ENCODE peak calls at places on chromosomes 3 and 15, in four cellular contexts. L is CD8-positive, alpha-beta T cell; C is sigmoid colon; X is mesendoderm. D is an unnamed sample. For H3K27me3, the result is how much of the 10 kb centered on the place peaks cover.

GRCh38 chr3:13500133-13500885 is 20.2 kb downstream of the HDAC11 start:
- DNase-seq in X (peak), L (no peak), C (no peak), D (no peak)

GRCh38 chr15:40069178-40070165 is 30.5 kb upstream of the SRP14 start:
- DNase-seq in L (no peak), X (peak), C (peak), D (no peak)

GRCh38 chr15:100186960-100187359 is 154.8 kb downstream of the ADAMTS17 start:
- DNase-seq in X (no peak), C (peak), L (no peak), D (no peak)

GRCh38 chr3:133592843-133593242 is 19.4 kb downstream of the CDV3 start:
- DNase-seq in C (no peak), L (no peak), X (no peak), D (no peak)

GRCh38 chr15:66702770-66703539 is 919 bp downstream of the SMAD6 start:
- DNase-seq in X (no peak), L (no peak), C (no peak), D (peak)

GRCh38 chr3:21446937-21447336 is 304.1 kb downstream of the ZNF385D start:
- DNase-seq in L (no peak), X (no peak), C (no peak), D (no peak)

GRCh38 chr3:42032693-42033349 is 58.3 kb upstream of the TRAK1 start:
- DNase-seq in X (peak), C (peak), L (no peak), D (no peak)

GRCh38 chr3:151686257-151686656 is 47.5 kb upstream of the AADACL2 start:
- DNase-seq in X (peak), L (no peak), C (no peak), D (no peak)

GRCh38 chr3:36219398-36219797 is 160.9 kb upstream of the STAC start:
- DNase-seq in X (no peak), L (no peak), C (no peak), D (no peak)

GRCh38 chr15:99565281-99566156 is at the start of gene MEF2A:
- DNase-seq in L (peak), C (peak), X (peak), D (peak)

GRCh38 chr3:170467007-170467406 is 48.3 kb downstream of the CLDN11 start:
- DNase-seq in X (no peak), C (no peak), L (no peak), D (no peak)

GRCh38 chr15:88179562-88179961 is 77.0 kb downstream of the NTRK3 start:
- DNase-seq in C (no peak), L (no peak), X (no peak), D (no peak)

GRCh38 chr3:106643684-106644161 is 733.5 kb upstream of the CCDC54 start:
- DNase-seq in X (no peak), C (no peak), L (no peak), D (no peak)

GRCh38 chr3:186340211-186340610 is 21.8 kb downstream of the DGKG start:
- DNase-seq in X (no peak), C (no peak), L (no peak), D (no peak)

GRCh38 chr15:41561777-41562145 is 2.7 kb downstream of the TYRO3 start:
- DNase-seq in X (peak), C (peak), L (no peak), D (no peak)

GRCh38 chr3:46552538-46552937 is 13.6 kb downstream of the LRRC2 start:
- DNase-seq in L (no peak), C (no peak), X (no peak), D (no peak)
- H3K27ac ChIP-seq in L (no peak), C (no peak), X (no peak), D (no peak)

DNA sequence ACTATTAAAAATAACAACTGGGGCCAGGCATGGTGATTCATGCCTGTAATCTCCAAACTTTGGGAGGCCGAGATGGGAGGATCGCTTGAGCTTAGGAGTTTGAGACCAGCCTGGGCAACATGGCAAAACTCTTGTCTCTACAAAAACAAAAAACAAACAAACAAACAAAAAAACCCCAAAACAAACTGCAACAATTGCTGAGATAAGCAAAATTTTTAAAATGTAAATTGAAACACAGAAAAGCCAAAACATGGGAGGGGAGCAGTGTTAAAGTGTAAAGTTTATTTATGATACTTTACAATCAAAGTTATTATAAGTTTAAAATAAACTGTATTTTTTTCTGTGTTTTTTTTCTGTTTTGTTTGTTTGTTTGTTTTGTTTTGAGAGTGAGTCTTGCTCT is 207.7 kb downstream of the PCCB start:
- DNase-seq in C (no peak), X (no peak), L (no peak), D (no peak)
- H3K27me3 ChIP-seq in C (under half), X (under half), L (under half), D (under half)

GRCh38 chr3:114596147-114596546 is 302.3 kb downstream of the TIGIT start:
- DNase-seq in L (no peak), X (no peak), C (no peak), D (no peak)

GRCh38 chr3:114590309-114591047 is 296.6 kb downstream of the TIGIT start:
- DNase-seq in X (no peak), L (no peak), C (no peak), D (no peak)

GRCh38 chr3:114600571-114600970 is 306.7 kb downstream of the TIGIT start:
- DNase-seq in C (no peak), L (no peak), X (no peak), D (no peak)

GRCh38 chr3:114597012-114597411 is 303.2 kb downstream of the TIGIT start:
- DNase-seq in X (peak), L (no peak), C (no peak), D (no peak)

GRCh38 chr3:114595521-114596028 is 301.7 kb downstream of the TIGIT start:
- DNase-seq in C (no peak), X (no peak), L (no peak), D (no peak)
- H3K27ac ChIP-seq in C (no peak), X (no peak), L (no peak), D (no peak)

GRCh38 chr15:52179278-52180195 is 11.7 kb downstream of the GNB5 start:
- DNase-seq in X (peak), C (peak), L (peak), D (peak)
- H3K27me3 ChIP-seq in X (under half), C (under half), L (under half), D (under half)

GRCh38 chr3:125229168-125229567 is 16.6 kb upstream of the SLC12A8 start:
- DNase-seq in C (no peak), X (peak), L (no peak), D (no peak)

GRCh38 chr3:125229707-125230106 is 17.2 kb upstream of the SLC12A8 start:
- DNase-seq in X (peak), C (no peak), L (no peak), D (no peak)

GRCh38 chr3:125234831-125235230 is 22.3 kb upstream of the SLC12A8 start:
- DNase-seq in X (no peak), L (no peak), C (no peak), D (no peak)

GRCh38 chr3:125232394-125232793 is 19.8 kb upstream of the SLC12A8 start:
- DNase-seq in L (no peak), X (no peak), C (no peak), D (no peak)

GRCh38 chr3:125231895-125232294 is 19.3 kb upstream of the SLC12A8 start:
- DNase-seq in L (no peak), C (no peak), X (no peak), D (no peak)
- H3K27ac ChIP-seq in L (no peak), C (no peak), X (no peak), D (no peak)

GRCh38 chr3:172816968-172817367 is 66.4 kb downstream of the ECT2 start:
- DNase-seq in L (no peak), X (no peak), C (no peak), D (no peak)
- H3K27me3 ChIP-seq in L (under half), X (under half), C (under half), D (under half)

GRCh38 chr3:118557513-118557912 is 477.1 kb downstream of the IGSF11 start:
- DNase-seq in L (no peak), C (no peak), X (no peak), D (no peak)
- H3K27ac ChIP-seq in L (no peak), C (no peak), X (no peak), D (no peak)

DNA sequence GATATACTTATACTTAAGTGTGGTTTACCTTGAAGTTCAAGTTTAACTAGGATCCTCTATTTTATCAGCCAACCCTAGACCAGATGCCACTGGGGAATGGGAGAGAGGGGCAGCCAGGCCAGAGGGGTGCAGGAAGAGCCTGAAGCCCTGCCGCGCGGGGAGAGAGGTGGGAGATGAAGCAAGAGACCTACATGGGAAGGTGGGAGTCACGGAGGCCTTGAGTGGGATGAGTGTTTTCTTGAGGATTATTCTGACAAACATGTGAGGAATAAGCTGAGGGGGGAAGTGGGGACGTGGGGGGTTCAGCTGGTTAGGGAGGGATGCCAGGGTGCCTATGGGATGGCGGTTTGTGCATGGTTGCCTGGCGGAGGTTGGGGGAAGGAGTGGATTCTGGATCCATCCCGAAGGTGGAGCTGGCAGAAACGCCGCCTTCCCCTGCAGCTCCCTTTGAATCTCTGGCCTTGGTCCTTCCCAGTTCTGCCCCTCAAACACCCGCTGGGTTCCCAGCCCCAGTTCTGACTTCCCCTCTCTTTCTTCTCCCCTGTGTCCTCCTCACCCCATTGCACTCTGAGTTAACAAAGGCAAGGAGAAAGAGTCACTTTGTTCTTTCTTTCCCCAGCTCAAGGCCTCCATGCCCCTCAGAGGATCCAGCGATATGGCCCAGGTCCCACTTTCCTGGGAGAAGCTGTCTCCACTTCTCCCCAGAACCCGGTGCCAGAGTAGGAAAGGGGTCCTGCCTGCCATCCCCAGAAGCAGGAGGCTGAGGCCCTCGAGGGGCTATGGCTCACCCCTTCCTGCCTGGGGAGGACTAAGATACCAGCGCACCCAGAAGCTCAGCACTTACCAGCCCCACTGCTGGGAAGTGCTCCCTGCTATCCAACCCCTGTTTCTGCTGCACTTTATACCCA is 274.2 kb downstream of the UACA start:
- DNase-seq in L (no peak), C (no peak), X (no peak), D (no peak)
- H3K27me3 ChIP-seq in L (under half), C (under half), X (under half), D (under half)

D was measured in naive thymus-derived CD4-positive, alpha-beta T cell.